ENCODE peak calls at places on chromosomes 12 and 14, in six cellular contexts. M is activated CD8-positive, alpha-beta T cell treated with anti-CD3 and anti-CD28 coated beads, Interleukin-2, amount 10 ng/mL, durations not matched to agents 7 days and 5 days; P is stimulated activated CD4-positive, alpha-beta T cell treated with anti-CD3 and anti-CD28 coated beads, Interleukin-1b, Interleukin-23, amount 100 ng/mL, for 1 hour; S is GM03348; L is endothelial cell of umbilical vein; H is EL. G is an unnamed sample.

GRCh38 chr14:98290596-98290995 is 981.4 kb downstream of the BCL11B start:
- DNase-seq in S (no peak), H (no peak), L (no peak), M (no peak), P (no peak), G (no peak)

GRCh38 chr14:89428556-89429196 is 11.6 kb upstream of the FOXN3 start:
- DNase-seq in P (no peak), H (no peak), L (no peak), S (peak), M (no peak), G (peak)

GRCh38 chr12:45557020-45557419 is 172.5 kb upstream of the ARID2 start:
- DNase-seq in L (no peak), H (no peak), S (no peak), P (no peak), M (no peak), G (no peak)

GRCh38 chr12:62259311-62259992 is 752 bp upstream of the USP15 start:
- DNase-seq in P (no peak), H (no peak), M (peak), S (no peak), L (no peak), G (peak)

GRCh38 chr14:105014032-105014431 is 6.9 kb downstream of the CDCA4 start:
- DNase-seq in L (no peak), H (no peak), S (no peak), P (no peak), M (no peak), G (no peak)

GRCh38 chr14:93068721-93069120 is 47.0 kb downstream of the ITPK1 start:
- DNase-seq in P (no peak), S (no peak), L (no peak), H (no peak), M (no peak), G (no peak)

GRCh38 chr12:48946206-48946605 is 11.1 kb downstream of the ARF3 start:
- DNase-seq in L (no peak), M (no peak), S (no peak), H (no peak), P (no peak), G (no peak)

GRCh38 chr12:128661216-128661550 is 162.6 kb downstream of the SLC15A4 start:
- DNase-seq in L (no peak), H (no peak), M (no peak), S (no peak), P (no peak), G (no peak)

GRCh38 chr12:105474672-105475071 is 144.2 kb downstream of the C12orf75 start:
- DNase-seq in H (peak), M (no peak), L (peak), P (no peak), S (no peak), G (peak)

GRCh38 chr12:82593901-82594396 is 92.8 kb upstream of the TMTC2 start:
- DNase-seq in L (no peak), P (no peak), S (no peak), M (no peak), H (no peak), G (no peak)

GRCh38 chr12:54016478-54016964 is 7.7 kb downstream of the HOXC8 start:
- DNase-seq in S (peak), M (no peak), L (no peak), H (peak), P (no peak), G (no peak)

GRCh38 chr12:128531153-128531552 is 264.2 kb downstream of the TMEM132C start:
- DNase-seq in L (no peak), M (no peak), H (no peak), S (no peak), P (no peak), G (no peak)

GRCh38 chr12:116736962-116737773 is 701 bp downstream of the SPRING1 start:
- DNase-seq in M (peak), P (no peak), S (peak), L (no peak), H (peak), G (peak)

GRCh38 chr12:22163594-22163993 is 117.6 kb downstream of the CMAS start:
- DNase-seq in H (no peak), P (no peak), M (no peak), S (no peak), L (no peak), G (no peak)

GRCh38 chr12:9372202-9372601 is 164.0 kb upstream of the PZP start:
- DNase-seq in M (no peak), S (no peak), H (no peak), P (no peak), L (peak), G (peak)

GRCh38 chr14:89365071-89365801 is 51.8 kb downstream of the FOXN3 start:
- DNase-seq in S (peak), L (no peak), H (no peak), P (peak), M (peak), G (peak)

GRCh38 chr12:32544893-32545292 is 134.2 kb upstream of the DNM1L start:
- DNase-seq in H (no peak), P (no peak), M (no peak), L (no peak), S (no peak), G (no peak)

GRCh38 chr12:114339626-114340025 is 66.3 kb downstream of the TBX5 start:
- DNase-seq in P (no peak), H (peak), S (peak), L (no peak), M (no peak), G (no peak)